ENCODE peak calls at places on chromosomes 5 and 9, in eight cellular contexts. R, L, X, E, H, Y, J and B are unnamed samples.

GRCh38 chr9:119963258-119963797 is 594.1 kb upstream of the BRINP1 start:
- DNase-seq in R (no peak), L (peak), X (peak), E (peak), H (no peak), Y (peak), J (peak), B (peak)

GRCh38 chr5:133460172-133460758 is 152.1 kb downstream of the FSTL4 start:
- DNase-seq in R (peak), L (no peak), X (no peak), E (no peak), H (no peak), Y (no peak), J (peak), B (peak)

GRCh38 chr9:36659500-36659899 is 86.8 kb downstream of the MELK start:
- DNase-seq in R (no peak), L (no peak), X (no peak), E (no peak), H (no peak), Y (no peak), J (no peak), B (no peak)

GRCh38 chr9:87213948-87214347 is 266.6 kb upstream of the GAS1 start:
- DNase-seq in R (no peak), L (no peak), X (peak), E (peak), H (no peak), Y (no peak), J (peak), B (no peak)

GRCh38 chr9:36137392-36138004 is 965 bp downstream of the GLIPR2 start:
- DNase-seq in R (peak), L (peak), X (no peak), E (peak), H (no peak), Y (no peak), J (no peak), B (peak)

GRCh38 chr9:124257070-124257864 is 482 bp upstream of the NEK6 start:
- DNase-seq in R (no peak), L (no peak), X (peak), E (no peak), H (no peak), Y (no peak), J (peak), B (peak)

GRCh38 chr9:125241863-125242739 is 958 bp upstream of the HSPA5 start:
- DNase-seq in R (no peak), L (no peak), X (no peak), E (no peak), H (no peak), Y (peak), J (no peak), B (no peak)

GRCh38 chr5:124702442-124703024 is 43.9 kb downstream of the ZNF608 start:
- DNase-seq in R (no peak), L (no peak), X (no peak), E (no peak), H (no peak), Y (no peak), J (no peak), B (no peak)

GRCh38 chr5:126178521-126178920 is 244.7 kb upstream of the GRAMD2B start:
- DNase-seq in R (no peak), L (peak), X (peak), E (no peak), H (no peak), Y (peak), J (no peak), B (no peak)

GRCh38 chr5:31944683-31945445 is 229.3 kb downstream of the GOLPH3 start:
- DNase-seq in R (no peak), L (no peak), X (no peak), E (no peak), H (no peak), Y (no peak), J (no peak), B (no peak)

GRCh38 chr5:16888694-16889124 is 47.4 kb downstream of the MYO10 start:
- DNase-seq in R (no peak), L (no peak), X (no peak), E (no peak), H (no peak), Y (no peak), J (peak), B (no peak)

GRCh38 chr9:113484258-113484730 is 20.8 kb downstream of the RGS3 start:
- DNase-seq in R (no peak), L (no peak), X (no peak), E (peak), H (peak), Y (peak), J (no peak), B (no peak)

GRCh38 chr9:114287763-114288232 is 35.1 kb upstream of the ORM1 start:
- DNase-seq in R (no peak), L (no peak), X (no peak), E (no peak), H (no peak), Y (peak), J (no peak), B (no peak)

GRCh38 chr9:90259302-90260246 is 383.1 kb downstream of the DIRAS2 start:
- DNase-seq in R (no peak), L (no peak), X (no peak), E (no peak), H (no peak), Y (no peak), J (no peak), B (no peak)

GRCh38 chr5:7392401-7393024 is 3.4 kb upstream of the ADCY2 start:
- DNase-seq in R (no peak), L (peak), X (peak), E (peak), H (peak), Y (no peak), J (no peak), B (peak)

GRCh38 chr5:139470821-139471300 is at the start of gene SMIM33:
- DNase-seq in R (no peak), L (no peak), X (no peak), E (no peak), H (no peak), Y (no peak), J (no peak), B (no peak)

GRCh38 chr5:67414712-67415111 is 218.1 kb upstream of the CD180 start:
- DNase-seq in R (no peak), L (peak), X (peak), E (no peak), H (no peak), Y (no peak), J (no peak), B (no peak)

GRCh38 chr5:127916875-127917573 is 166.5 kb upstream of the SLC12A2 start:
- DNase-seq in R (no peak), L (no peak), X (no peak), E (no peak), H (no peak), Y (no peak), J (no peak), B (no peak)

GRCh38 chr5:174283176-174283575 is 237.7 kb downstream of the NSG2 start:
- DNase-seq in R (no peak), L (no peak), X (no peak), E (peak), H (no peak), Y (no peak), J (no peak), B (no peak)

GRCh38 chr9:71758277-71758676 is 10.0 kb downstream of the CEMIP2 start:
- DNase-seq in R (no peak), L (no peak), X (no peak), E (peak), H (no peak), Y (no peak), J (no peak), B (peak)

GRCh38 chr5:34844999-34845398 is 6.0 kb downstream of the TTC23L start:
- DNase-seq in R (no peak), L (no peak), X (no peak), E (no peak), H (no peak), Y (no peak), J (no peak), B (no peak)

GRCh38 chr9:134683714-134684374 is 42.2 kb downstream of the COL5A1 start:
- DNase-seq in R (no peak), L (no peak), X (no peak), E (no peak), H (no peak), Y (no peak), J (no peak), B (no peak)

GRCh38 chr9:34589371-34589655 is 211 bp downstream of the CNTFR start:
- DNase-seq in R (no peak), L (no peak), X (no peak), E (no peak), H (no peak), Y (no peak), J (no peak), B (no peak)

GRCh38 chr9:89464991-89465390 is 32.9 kb downstream of the SEMA4D start:
- DNase-seq in R (no peak), L (no peak), X (no peak), E (no peak), H (no peak), Y (no peak), J (no peak), B (no peak)

GRCh38 chr5:91109634-91110033 is 273.5 kb downstream of the ARRDC3 start:
- DNase-seq in R (no peak), L (no peak), X (no peak), E (no peak), H (no peak), Y (no peak), J (no peak), B (no peak)

GRCh38 chr9:114481789-114482188 is 23.5 kb downstream of the WHRN start:
- DNase-seq in R (no peak), L (no peak), X (no peak), E (no peak), H (no peak), Y (no peak), J (no peak), B (no peak)

GRCh38 chr9:17802249-17802857 is 223.5 kb downstream of the SH3GL2 start:
- DNase-seq in R (no peak), L (peak), X (no peak), E (no peak), H (no peak), Y (no peak), J (no peak), B (no peak)

GRCh38 chr5:10145922-10146321 is 103.8 kb downstream of the ATPSCKMT start:
- DNase-seq in R (no peak), L (peak), X (peak), E (peak), H (peak), Y (no peak), J (peak), B (no peak)

GRCh38 chr9:120886490-120886967 is 9.5 kb upstream of the PHF19 start:
- DNase-seq in R (no peak), L (peak), X (peak), E (peak), H (no peak), Y (no peak), J (peak), B (no peak)

GRCh38 chr5:132681476-132681831 is 7.7 kb downstream of the IL4 start:
- DNase-seq in R (no peak), L (no peak), X (no peak), E (no peak), H (no peak), Y (no peak), J (no peak), B (no peak)

GRCh38 chr5:16596541-16596940 is 20.3 kb downstream of the RETREG1 start:
- DNase-seq in R (no peak), L (peak), X (peak), E (peak), H (no peak), Y (no peak), J (peak), B (peak)

GRCh38 chr5:5207832-5208231 is 67.7 kb downstream of the ADAMTS16 start:
- DNase-seq in R (no peak), L (no peak), X (no peak), E (no peak), H (no peak), Y (no peak), J (no peak), B (no peak)

GRCh38 chr5:160083012-160083436 is 36.2 kb downstream of the PWWP2A start:
- DNase-seq in R (no peak), L (peak), X (peak), E (no peak), H (no peak), Y (no peak), J (peak), B (no peak)

GRCh38 chr9:98087420-98088354 is 31.2 kb downstream of the NANS start:
- DNase-seq in R (peak), L (peak), X (peak), E (peak), H (no peak), Y (peak), J (peak), B (peak)

GRCh38 chr9:27595733-27596132 is 22.5 kb upstream of the C9orf72 start:
- DNase-seq in R (no peak), L (no peak), X (no peak), E (no peak), H (no peak), Y (no peak), J (no peak), B (no peak)